ENCODE peak calls at places on chromosome 5, in seven cellular contexts. N is IMR-90; Q is CD8-positive, alpha-beta memory T cell; Y is fibroblast of lung; G is GM23248; V is HepG2; W is thyroid gland. U is an unnamed sample.

GRCh38 chr5:81290146-81290545 is 11.2 kb upstream of the ZCCHC9 start:
- DNase-seq in N (peak; percentile 38), Q (no peak), Y (peak; percentile 19), G (no peak), V (no peak), W (no peak), U (no peak)

GRCh38 chr5:168085321-168086040 is 206.0 kb upstream of the WWC1 start:
- DNase-seq in N (no peak), Q (no peak), Y (no peak), G (peak; percentile 73), V (no peak), W (no peak), U (no peak)

GRCh38 chr5:156411-157072 is 34.8 kb upstream of the LRRC14B start:
- DNase-seq in N (no peak), Q (no peak), Y (no peak), G (no peak), V (no peak), W (no peak), U (no peak)

GRCh38 chr5:174317261-174317894 is 271.9 kb downstream of the NSG2 start:
- DNase-seq in N (peak; percentile 53), Q (no peak), Y (peak; percentile 56), G (peak; percentile 74), V (peak; percentile 23), W (peak; percentile 13), U (no peak)

GRCh38 chr5:21680196-21680595 is 1172.9 kb downstream of the CDH12 start:
- DNase-seq in N (peak; percentile 93), Q (no peak), Y (peak; percentile 96), G (peak; percentile 92), V (no peak), W (no peak), U (no peak)

GRCh38 chr5:115838885-115839518 is 2.4 kb downstream of the ATG12 start:
- DNase-seq in N (peak; percentile 53), Q (peak; percentile 67), Y (peak; percentile 72), G (peak; percentile 69), V (peak; percentile 61), W (peak; percentile 3), U (no peak)

GRCh38 chr5:154884424-154884823 is 26.0 kb downstream of the CNOT8 start:
- DNase-seq in N (no peak), Q (no peak), Y (no peak), G (no peak), V (no peak), W (no peak), U (no peak)

GRCh38 chr5:151550146-151550545 is 41.0 kb downstream of the FAT2 start:
- DNase-seq in N (no peak), Q (no peak), Y (no peak), G (no peak), V (no peak), W (peak; percentile 31), U (no peak)

GRCh38 chr5:33338336-33339110 is 102.2 kb upstream of the TARS1 start:
- DNase-seq in N (no peak), Q (no peak), Y (no peak), G (no peak), V (no peak), W (no peak), U (no peak)

GRCh38 chr5:144247131-144247530 is 76.5 kb downstream of the KCTD16 start:
- DNase-seq in N (no peak), Q (no peak), Y (no peak), G (no peak), V (no peak), W (no peak), U (no peak)

GRCh38 chr5:141763526-141763925 is 81.5 kb upstream of the ARAP3 start:
- DNase-seq in N (no peak), Q (no peak), Y (no peak), G (no peak), V (no peak), W (no peak), U (no peak)

GRCh38 chr5:17229308-17229707 is 11.9 kb downstream of the BASP1 start:
- DNase-seq in N (no peak), Q (no peak), Y (no peak), G (no peak), V (no peak), W (no peak), U (no peak)

GRCh38 chr5:119745976-119746375 is 116.6 kb downstream of the FAM170A start:
- DNase-seq in N (no peak), Q (no peak), Y (no peak), G (no peak), V (no peak), W (no peak), U (no peak)

GRCh38 chr5:112995764-112996618 is 19.4 kb downstream of the DCP2 start:
- DNase-seq in N (peak; percentile 76), Q (peak; percentile 61), Y (peak; percentile 78), G (peak; percentile 83), V (peak; percentile 50), W (peak; percentile 70), U (peak; percentile 85)

GRCh38 chr5:79971156-79971555 is 19.9 kb downstream of the MTX3 start:
- DNase-seq in N (peak; percentile 88), Q (no peak), Y (peak; percentile 66), G (peak; percentile 61), V (no peak), W (no peak), U (no peak)

GRCh38 chr5:32522429-32523143 is 62.8 kb upstream of the SUB1 start:
- DNase-seq in N (peak; percentile 84), Q (no peak), Y (peak; percentile 83), G (peak; percentile 80), V (no peak), W (no peak), U (peak; percentile 23)

GRCh38 chr5:149317281-149318048 is 27.8 kb upstream of the GRPEL2 start:
- DNase-seq in N (peak; percentile 58), Q (peak; percentile 32), Y (peak; percentile 61), G (peak; percentile 69), V (peak; percentile 52), W (peak; percentile 24), U (peak; percentile 38)

GRCh38 chr5:40762716-40763115 is 7.0 kb upstream of the TTC33 start:
- DNase-seq in N (peak; percentile 8), Q (no peak), Y (no peak), G (peak; percentile 51), V (no peak), W (no peak), U (no peak)

GRCh38 chr5:138139776-138140080 is 500 bp upstream of the NME5 start:
- DNase-seq in N (no peak), Q (no peak), Y (no peak), G (no peak), V (no peak), W (no peak), U (no peak)

GRCh38 chr5:138140268-138140667 is 1.0 kb upstream of the NME5 start:
- DNase-seq in N (no peak), Q (no peak), Y (no peak), G (no peak), V (no peak), W (no peak), U (no peak)

GRCh38 chr5:138141734-138142133 is 2.5 kb upstream of the NME5 start:
- DNase-seq in N (no peak), Q (no peak), Y (no peak), G (no peak), V (no peak), W (no peak), U (no peak)

GRCh38 chr5:138138949-138139775 is at the start of gene NME5:
- DNase-seq in N (peak; percentile 40), Q (no peak), Y (peak; percentile 79), G (no peak), V (no peak), W (peak; percentile 82), U (no peak)
- H3K4me3 ChIP-seq in N (peak within 1 kb of the TSS; percentile 41), Q (no peak within 1 kb of the TSS), Y (peak within 1 kb of the TSS; percentile 65), G (no peak within 1 kb of the TSS), V (no peak within 1 kb of the TSS), W (peak within 1 kb of the TSS; percentile 48), U (no peak within 1 kb of the TSS)

DNA sequence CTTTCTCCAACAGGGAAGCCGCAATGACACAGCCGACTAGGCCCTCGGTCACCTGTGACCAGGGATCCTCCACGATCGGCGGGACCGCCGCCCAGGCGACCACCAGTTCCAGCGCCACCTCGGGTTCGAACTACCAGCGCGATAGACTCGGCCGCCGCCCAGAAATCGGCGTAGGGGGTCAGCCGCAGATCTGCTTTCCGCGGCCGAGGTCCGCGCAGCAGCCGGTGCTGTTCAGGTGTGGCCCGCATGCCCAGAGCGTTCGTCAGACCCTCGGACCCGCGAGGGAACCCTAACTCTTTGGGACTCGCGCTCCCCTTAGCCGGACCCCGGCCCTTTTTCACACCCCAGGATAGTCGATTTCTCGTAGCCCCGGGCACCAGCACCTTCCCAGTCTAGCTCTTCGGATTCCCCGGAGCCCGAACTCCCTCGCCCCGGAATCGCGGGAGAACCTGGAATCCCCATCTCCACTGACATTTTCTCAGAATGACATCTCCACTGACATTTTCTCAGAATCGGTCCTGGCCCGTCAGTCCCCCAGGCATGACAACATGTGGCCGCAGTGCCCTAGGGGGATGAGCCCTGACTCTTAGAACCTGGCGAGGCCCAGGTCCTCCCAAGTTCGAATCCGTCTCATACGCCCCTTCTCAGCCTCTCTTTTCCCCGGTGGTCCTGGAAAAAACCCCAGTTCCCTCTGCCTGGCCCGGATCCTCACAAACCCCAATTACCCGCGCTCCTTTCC is 428 bp downstream of the C5orf52 start:
- DNase-seq in N (no peak), Q (no peak), Y (no peak), G (no peak), V (no peak), W (no peak), U (no peak)
- H3K9me3 ChIP-seq in N (no peaks in the 10 kb centered on the region), Q (no peaks in the 10 kb centered on the region), Y (no peaks in the 10 kb centered on the region), G (no peaks in the 10 kb centered on the region), V (peaks cover 6% of the 10 kb centered on the region), W (no peaks in the 10 kb centered on the region), U (no peaks in the 10 kb centered on the region)

GRCh38 chr5:158942217-158942616 is 157.5 kb downstream of the EBF1 start:
- DNase-seq in N (peak; percentile 25), Q (no peak), Y (no peak), G (peak; percentile 6), V (no peak), W (no peak), U (no peak)

GRCh38 chr5:158940977-158941376 is 158.7 kb downstream of the EBF1 start:
- DNase-seq in N (no peak), Q (no peak), Y (no peak), G (no peak), V (no peak), W (no peak), U (no peak)

GRCh38 chr5:158943057-158943456 is 156.7 kb downstream of the EBF1 start:
- DNase-seq in N (peak; percentile 91), Q (no peak), Y (peak; percentile 76), G (peak; percentile 96), V (peak; percentile 18), W (no peak), U (no peak)

GRCh38 chr5:158947831-158948230 is 151.9 kb downstream of the EBF1 start:
- DNase-seq in N (peak; percentile 43), Q (no peak), Y (no peak), G (peak; percentile 26), V (no peak), W (no peak), U (no peak)

GRCh38 chr5:158943569-158943968 is 156.1 kb downstream of the EBF1 start:
- DNase-seq in N (no peak), Q (no peak), Y (peak; percentile 24), G (no peak), V (no peak), W (no peak), U (no peak)
- H3K4me3 ChIP-seq in N (no peak overlapping the region), Q (no peak overlapping the region), Y (no peak overlapping the region), G (no peak overlapping the region), V (no peak overlapping the region), W (no peak overlapping the region), U (no peak overlapping the region)

DNA sequence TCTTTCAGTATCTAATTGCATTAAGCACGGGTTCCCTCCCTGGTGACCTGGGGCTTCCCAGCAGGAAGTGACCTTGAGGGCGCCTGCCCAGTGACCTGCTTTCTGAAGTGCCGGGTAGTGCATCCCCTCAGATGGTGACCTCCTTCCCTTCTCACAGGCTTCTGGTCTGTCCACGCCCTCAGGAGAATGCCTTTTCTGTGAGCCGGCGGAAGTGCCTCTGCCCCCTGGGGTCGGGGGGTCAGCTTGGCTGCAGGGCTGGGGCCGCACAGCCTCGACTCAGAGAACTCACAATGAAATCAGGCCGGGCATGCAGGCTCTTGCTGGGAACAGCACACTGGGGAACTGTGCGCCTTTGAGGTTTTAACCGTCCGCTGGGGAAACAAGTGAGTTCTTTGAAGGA is 124.5 kb upstream of the PHYKPL start:
- DNase-seq in N (no peak), Q (no peak), Y (no peak), G (no peak), V (no peak), W (no peak), U (no peak)
- H3K9me3 ChIP-seq in N (peaks cover 12% of the 10 kb centered on the region), Q (no peaks in the 10 kb centered on the region), Y (no peaks in the 10 kb centered on the region), G (no peaks in the 10 kb centered on the region), V (no peaks in the 10 kb centered on the region), W (no peaks in the 10 kb centered on the region), U (no peaks in the 10 kb centered on the region)